ENCODE peak calls at places on chromosome 12, in seven cellular contexts. F, N, S, B, A, E and X are unnamed samples.

GRCh38 chr12:2288471-2288870 is 235.7 kb downstream of the CACNA1C start:
- DNase-seq in S (no peak), E (no peak), N (no peak), F (no peak), B (no peak), A (no peak), X (no peak)

GRCh38 chr12:44217146-44217883 is 381.4 kb downstream of the TMEM117 start:
- DNase-seq in A (no peak), B (no peak), E (no peak), N (no peak), F (no peak), S (no peak), X (no peak)

GRCh38 chr12:101594700-101595099 is at the start of gene MYBPC1:
- DNase-seq in B (no peak), S (peak), A (no peak), F (no peak), N (no peak), E (no peak), X (no peak)

GRCh38 chr12:92602930-92603623 is 99.7 kb upstream of the PLEKHG7 start:
- DNase-seq in F (no peak), B (no peak), S (no peak), A (no peak), E (no peak), N (peak), X (no peak)

GRCh38 chr12:666766-667308 is 3.6 kb upstream of the NINJ2 start:
- DNase-seq in F (no peak), S (no peak), N (no peak), A (no peak), B (no peak), E (no peak), X (no peak)

GRCh38 chr12:114684098-114684869 is at the start of gene TBX3:
- DNase-seq in F (peak), S (peak), N (peak), B (peak), A (peak), E (peak), X (peak)

GRCh38 chr12:126369487-126370463 is 1304.5 kb downstream of the AACS start:
- DNase-seq in F (no peak), B (no peak), N (no peak), S (peak), A (no peak), E (no peak), X (no peak)

GRCh38 chr12:47964102-47964723 is 817 bp downstream of the TMEM106C start:
- DNase-seq in A (no peak), E (no peak), F (no peak), B (no peak), S (peak), N (no peak), X (peak)

GRCh38 chr12:109461846-109462766 is 15.0 kb downstream of the KCTD10 start:
- DNase-seq in F (no peak), A (no peak), E (peak), N (peak), S (no peak), B (no peak), X (peak)

GRCh38 chr12:11978985-11979384 is 91.8 kb upstream of the BCL2L14 start:
- DNase-seq in A (no peak), E (no peak), S (no peak), B (no peak), F (no peak), N (no peak), X (no peak)

GRCh38 chr12:12265571-12266388 is 1.1 kb downstream of the LRP6 start:
- DNase-seq in E (no peak), S (no peak), A (no peak), F (no peak), B (no peak), N (peak), X (peak)

GRCh38 chr12:57190037-57190436 is 26.6 kb upstream of the NXPH4 start:
- DNase-seq in B (no peak), A (no peak), E (no peak), S (no peak), F (no peak), N (no peak), X (no peak)

GRCh38 chr12:1808798-1809480 is 11.4 kb upstream of the LRTM2 start:
- DNase-seq in E (no peak), F (no peak), S (no peak), B (no peak), A (no peak), N (no peak), X (no peak)

GRCh38 chr12:84913151-84913550 is 552 bp upstream of the SLC6A15 start:
- DNase-seq in B (no peak), S (peak), E (no peak), A (no peak), F (no peak), N (peak), X (peak)

GRCh38 chr12:13436696-13437391 is 240.3 kb downstream of the EMP1 start:
- DNase-seq in A (no peak), E (no peak), F (no peak), S (no peak), B (no peak), N (peak), X (peak)

GRCh38 chr12:96068111-96068510 is 32.7 kb upstream of the LTA4H start:
- DNase-seq in A (no peak), F (no peak), E (no peak), S (no peak), N (no peak), B (no peak), X (no peak)

GRCh38 chr12:117671734-117672133 is 297.1 kb downstream of the KSR2 start:
- DNase-seq in F (peak), N (peak), B (no peak), A (peak), E (peak), S (peak), X (peak)

GRCh38 chr12:93990832-93991748 is 157.3 kb upstream of the PLXNC1 start:
- DNase-seq in B (no peak), F (no peak), E (peak), N (peak), S (peak), A (no peak), X (peak)

GRCh38 chr12:43578782-43579181 is 26.8 kb upstream of the ADAMTS20 start:
- DNase-seq in N (no peak), E (no peak), S (no peak), A (no peak), B (no peak), F (no peak), X (no peak)

GRCh38 chr12:7542813-7543212 is 39.2 kb upstream of the CD163 start:
- DNase-seq in A (peak), B (no peak), E (no peak), N (no peak), F (no peak), S (no peak), X (no peak)

GRCh38 chr12:12714276-12715001 is 2.7 kb upstream of the CDKN1B start:
- DNase-seq in F (no peak), S (peak), E (no peak), A (peak), B (no peak), N (peak), X (no peak)

GRCh38 chr12:4355843-4356327 is 23.6 kb downstream of the FGF23 start:
- DNase-seq in N (peak), E (peak), S (peak), A (peak), F (peak), B (peak), X (peak)

GRCh38 chr12:53333289-53333688 is 2.9 kb downstream of the SP7 start:
- DNase-seq in N (no peak), F (no peak), S (no peak), E (no peak), A (no peak), B (no peak), X (peak)

GRCh38 chr12:56900583-56900982 is 33.6 kb downstream of the SDR9C7 start:
- DNase-seq in S (no peak), N (peak), B (peak), A (no peak), F (peak), E (no peak), X (no peak)

GRCh38 chr12:53049582-53050318 is at the start of gene TNS2:
- DNase-seq in N (peak), A (no peak), S (peak), B (no peak), E (peak), F (no peak), X (peak)

GRCh38 chr12:99111600-99111999 is 466.5 kb downstream of the APAF1 start:
- DNase-seq in S (peak), A (no peak), F (no peak), N (no peak), E (no peak), B (no peak), X (no peak)

GRCh38 chr12:12428047-12428446 is 71.2 kb downstream of the BORCS5 start:
- DNase-seq in F (no peak), B (no peak), S (no peak), E (no peak), A (no peak), N (no peak), X (no peak)

GRCh38 chr12:70721216-70721615 is 84.0 kb upstream of the PTPRB start:
- DNase-seq in B (no peak), F (no peak), S (no peak), N (no peak), E (no peak), A (no peak), X (no peak)

GRCh38 chr12:52768479-52769200 is 8.5 kb downstream of the KRT76 start:
- DNase-seq in F (no peak), S (no peak), B (no peak), A (no peak), N (no peak), E (no peak), X (no peak)

GRCh38 chr12:27711312-27711682 is 665 bp downstream of the MRPS35 start:
- DNase-seq in E (no peak), B (no peak), A (peak), N (peak), S (peak), F (no peak), X (no peak)

GRCh38 chr12:5561057-5561456 is 129.1 kb downstream of the NTF3 start:
- DNase-seq in N (peak), A (no peak), S (no peak), E (no peak), F (peak), B (no peak), X (no peak)

GRCh38 chr12:65510584-65511050 is 232.1 kb downstream of the MSRB3 start:
- DNase-seq in A (no peak), F (peak), B (no peak), N (no peak), E (peak), S (peak), X (no peak)

GRCh38 chr12:88805286-88805685 is 225.0 kb upstream of the KITLG start:
- DNase-seq in B (no peak), F (no peak), N (no peak), S (no peak), E (no peak), A (no peak), X (no peak)

GRCh38 chr12:42912367-42912766 is 322.8 kb upstream of the PRICKLE1 start:
- DNase-seq in S (no peak), A (no peak), B (no peak), F (no peak), E (no peak), N (no peak), X (no peak)

GRCh38 chr12:132591107-132591935 is 19.1 kb downstream of the LRCOL1 start:
- DNase-seq in N (no peak), F (no peak), A (no peak), B (no peak), S (no peak), E (no peak), X (no peak)

GRCh38 chr12:46373303-46374182 is 970 bp upstream of the SLC38A2 start:
- DNase-seq in E (peak), S (peak), B (no peak), A (peak), N (no peak), F (no peak), X (peak)

GRCh38 chr12:12779529-12779928 is 5.9 kb upstream of the APOLD1 start:
- DNase-seq in A (no peak), E (peak), N (peak), F (no peak), S (no peak), B (no peak), X (no peak)

GRCh38 chr12:95970905-95971304 is 25.2 kb downstream of the HAL start:
- DNase-seq in S (peak), N (no peak), F (no peak), E (no peak), A (no peak), B (no peak), X (no peak)

GRCh38 chr12:26402648-26403047 is 207.3 kb downstream of the SSPN start:
- DNase-seq in F (peak), A (no peak), S (peak), B (peak), N (peak), E (peak), X (no peak)

DNA sequence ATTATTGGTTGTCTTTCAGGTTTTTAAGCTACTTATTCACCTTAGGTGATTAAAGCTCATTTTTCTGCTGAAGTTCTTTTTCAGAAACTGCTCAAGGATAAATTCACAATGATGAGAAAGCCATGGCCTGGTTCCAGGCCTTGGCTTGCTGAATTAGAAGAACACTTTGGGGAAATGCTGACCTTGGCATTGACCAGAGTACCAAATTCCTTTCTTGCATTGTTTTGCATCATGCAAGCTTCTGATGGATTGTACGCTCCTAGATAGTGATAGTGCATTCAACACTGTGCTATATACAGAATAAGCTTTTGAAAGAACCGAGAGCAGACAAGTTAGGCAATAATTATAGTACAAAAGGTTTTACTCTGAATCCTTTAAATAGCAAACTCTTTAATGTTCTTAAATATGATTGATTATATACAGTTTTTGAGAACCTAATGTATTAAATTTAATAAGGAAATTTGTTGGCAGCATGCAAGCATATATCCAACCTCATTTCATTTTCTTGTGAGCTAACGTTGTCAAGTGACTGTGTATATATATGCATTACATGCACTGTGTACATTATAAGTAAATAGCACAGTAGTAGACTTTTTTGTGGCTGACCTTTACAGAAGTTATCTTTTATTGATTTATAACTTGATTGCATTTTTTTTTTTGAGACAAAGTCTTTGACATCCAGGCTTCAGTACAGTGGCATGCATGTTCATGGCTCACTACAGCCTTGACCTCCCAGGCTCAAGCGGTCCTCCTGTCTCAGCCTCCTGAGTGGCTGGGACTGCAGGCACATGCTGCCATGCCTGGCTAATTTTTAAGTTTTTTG is 99.2 kb downstream of the DIP2B start:
- DNase-seq in E (no peak), N (no peak), B (no peak), S (no peak), F (no peak), A (no peak), X (no peak)
- TF ChIP-seq REST in E (no peak), N (no peak), B (no peak), S (no peak), F (no peak), A (no peak), X (no peak)

GRCh38 chr12:14828896-14829295 is 14.4 kb downstream of the ART4 start:
- DNase-seq in S (peak), E (no peak), A (no peak), N (peak), F (no peak), B (no peak), X (peak)
- TF ChIP-seq REST in S (no peak), E (no peak), A (no peak), N (no peak), F (no peak), B (no peak), X (no peak)

DNA sequence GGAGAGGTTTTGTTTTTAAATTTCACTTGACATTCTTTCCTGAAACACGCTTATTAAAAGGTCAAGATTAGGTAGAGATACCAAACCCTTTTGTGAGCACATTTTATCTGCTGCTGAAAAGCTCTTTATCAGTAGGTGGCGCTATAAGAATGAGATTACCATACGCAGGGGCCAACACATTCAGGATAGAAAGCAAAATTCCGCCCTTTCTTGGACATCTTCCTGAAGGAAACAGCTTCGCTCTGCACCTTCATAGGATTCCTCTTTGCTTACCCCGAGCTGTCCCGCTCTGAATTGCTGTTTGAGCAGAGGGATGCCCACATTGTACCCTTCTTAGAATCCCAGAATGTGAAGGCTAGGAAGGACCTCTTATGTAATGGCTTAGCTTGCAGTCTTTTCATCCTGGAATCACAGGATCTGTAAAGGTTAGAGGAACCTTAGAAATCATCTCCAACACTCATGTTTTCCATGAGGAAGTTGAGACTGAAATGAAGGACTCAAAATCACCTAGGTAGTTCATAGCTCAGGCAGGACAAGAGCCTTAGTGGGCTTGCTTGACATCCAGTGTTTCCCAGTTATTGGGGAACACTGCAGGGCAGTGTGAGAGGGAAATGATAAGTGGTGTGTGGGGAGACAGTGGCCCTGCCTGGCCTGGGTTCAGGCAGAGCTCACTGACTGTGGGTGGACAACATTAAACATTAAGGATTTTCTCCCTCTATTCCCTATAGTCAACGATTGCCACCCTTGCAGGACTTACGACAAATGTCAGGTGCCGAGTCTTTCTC is 38.7 kb upstream of the CRY1 start:
- DNase-seq in A (peak), N (peak), B (peak), F (peak), E (peak), S (peak), X (peak)
- TF ChIP-seq REST in A (no peak), N (no peak), B (no peak), F (no peak), E (no peak), S (no peak), X (no peak)

GRCh38 chr12:20950248-20950647 is 139.7 kb downstream of the SLCO1B3 start:
- DNase-seq in B (peak), E (peak), S (peak), A (peak), F (peak), N (peak), X (peak)
- TF ChIP-seq REST in B (no peak), E (no peak), S (no peak), A (no peak), F (no peak), N (no peak), X (no peak)

GRCh38 chr12:19779393-19780056 is 340.2 kb downstream of the AEBP2 start:
- DNase-seq in B (no peak), S (peak), A (no peak), E (no peak), F (no peak), N (no peak), X (no peak)

GRCh38 chr12:19775241-19775640 is 335.9 kb downstream of the AEBP2 start:
- DNase-seq in E (no peak), B (no peak), S (no peak), A (no peak), N (no peak), F (no peak), X (no peak)

GRCh38 chr12:19780460-19780859 is 341.2 kb downstream of the AEBP2 start:
- DNase-seq in E (no peak), B (no peak), F (no peak), A (no peak), N (no peak), S (no peak), X (no peak)

GRCh38 chr12:19778111-19778688 is 338.9 kb downstream of the AEBP2 start:
- DNase-seq in B (no peak), S (no peak), E (no peak), A (no peak), F (no peak), N (no peak), X (no peak)

GRCh38 chr12:19778822-19779221 is 339.5 kb downstream of the AEBP2 start:
- DNase-seq in N (no peak), E (no peak), S (no peak), A (no peak), B (no peak), F (no peak), X (no peak)
- TF ChIP-seq REST in N (no peak), E (no peak), S (no peak), A (no peak), B (no peak), F (no peak), X (no peak)